ENCODE peak calls at places on chromosomes 16 and 17, in ten cellular contexts. H is PC-3; T is body of pancreas; N is fibroblast of lung; P is testis; D is CD4-positive, CD25-positive, alpha-beta regulatory T cell; K is colonic mucosa; S is adipocyte; J is mesendoderm; G is ascending aorta. R is an unnamed sample.

GRCh38 chr16:4496305-4496704 is 20.1 kb downstream of the HMOX2 start:
- DNase-seq in P (no peak), T (no peak), J (peak; percentile 38), G (no peak), N (peak; percentile 42), D (no peak), H (peak; percentile 60), K (no peak), S (peak; percentile 25), R (no peak)

GRCh38 chr17:49045376-49045775 is 48.2 kb downstream of the IGF2BP1 start:
- DNase-seq in H (peak; percentile 67), P (no peak), N (no peak), D (no peak), T (no peak), G (no peak), K (no peak), S (no peak), J (no peak), R (no peak)

GRCh38 chr17:78571329-78571728 is 5.9 kb downstream of the DNAH17 start:
- DNase-seq in T (no peak), K (no peak), J (no peak), H (no peak), N (no peak), G (no peak), P (no peak), S (no peak), D (no peak), R (no peak)

GRCh38 chr17:20253323-20253722 is 214.0 kb downstream of the LGALS9B start:
- DNase-seq in J (no peak), G (no peak), N (no peak), S (no peak), P (no peak), T (no peak), K (no peak), D (no peak), H (no peak), R (no peak)

GRCh38 chr17:40019140-40019991 is 4.1 kb downstream of the CSF3 start:
- DNase-seq in D (no peak), N (peak; percentile 86), H (no peak), G (no peak), J (peak; percentile 27), K (no peak), T (peak; percentile 31), S (no peak), P (peak; percentile 40), R (no peak)

GRCh38 chr17:5201011-5201410 is 9.3 kb upstream of the ZNF594 start:
- DNase-seq in P (no peak), S (no peak), N (no peak), T (no peak), K (no peak), H (no peak), D (no peak), J (no peak), G (no peak), R (no peak)

GRCh38 chr16:67666538-67667433 is at the start of the genes C16orf86 and ENKD1:
- DNase-seq in S (peak; percentile 78), T (peak; percentile 91), H (peak; percentile 46), G (peak; percentile 91), P (peak; percentile 90), N (peak; percentile 76), K (peak; percentile 83), J (peak; percentile 91), D (peak; percentile 79), R (peak; percentile 95)

GRCh38 chr16:71637398-71637797 is 11.4 kb downstream of the MARVELD3 start:
- DNase-seq in K (no peak), N (no peak), H (no peak), G (no peak), D (no peak), T (no peak), P (no peak), J (peak; percentile 97), S (peak; percentile 67), R (no peak)

GRCh38 chr17:46136820-46137219 is 56.4 kb downstream of the KANSL1 start:
- DNase-seq in H (no peak), S (peak; percentile 52), G (no peak), K (no peak), T (no peak), J (no peak), D (no peak), N (no peak), P (no peak), R (no peak)

GRCh38 chr17:46135879-46136562 is 57.2 kb downstream of the KANSL1 start:
- DNase-seq in H (no peak), G (no peak), J (no peak), D (no peak), K (no peak), T (no peak), P (no peak), N (no peak), S (no peak), R (no peak)

GRCh38 chr17:46140645-46141197 is 52.5 kb downstream of the KANSL1 start:
- DNase-seq in D (no peak), J (no peak), S (no peak), P (no peak), H (no peak), G (no peak), N (no peak), K (no peak), T (no peak), R (peak; percentile 56)

GRCh38 chr17:46139365-46140210 is 53.6 kb downstream of the KANSL1 start:
- DNase-seq in P (no peak), S (no peak), G (no peak), K (no peak), H (peak; percentile 52), J (no peak), N (no peak), T (no peak), D (no peak), R (peak; percentile 73)

DNA sequence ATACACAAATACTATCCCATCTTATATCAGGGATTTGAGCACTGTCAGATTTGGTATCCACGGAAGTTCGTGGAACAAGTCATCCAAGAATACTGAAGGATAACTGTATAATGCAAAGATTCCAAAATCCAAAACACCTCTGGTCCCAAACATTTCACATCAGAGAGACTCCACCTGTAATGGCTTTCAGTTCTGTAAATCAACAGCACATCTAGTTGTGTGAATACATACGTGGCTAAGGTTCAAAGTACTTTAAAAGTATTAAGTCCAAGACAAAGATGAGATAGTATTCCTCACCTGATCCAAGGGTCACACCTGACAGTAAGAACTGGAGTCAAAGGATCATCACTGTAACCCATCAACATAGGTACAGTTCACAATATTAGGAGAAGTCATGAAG is 54.8 kb downstream of the KANSL1 start:
- DNase-seq in H (no peak), N (no peak), D (no peak), G (no peak), K (no peak), T (no peak), P (no peak), J (no peak), S (no peak), R (no peak)
- H3K4me1 ChIP-seq in H (peaks cover 22% of the 10 kb centered on the region), N (peaks cover 3% of the 10 kb centered on the region), D (peaks cover 81% of the 10 kb centered on the region), G (no peaks in the 10 kb centered on the region), K (peaks cover 8% of the 10 kb centered on the region), T (peaks cover 71% of the 10 kb centered on the region), P (no peaks in the 10 kb centered on the region), J (no peaks in the 10 kb centered on the region), S (peaks cover 47% of the 10 kb centered on the region), R (peaks cover 87% of the 10 kb centered on the region)

GRCh38 chr17:16212793-16213192 is 2.5 kb downstream of the NCOR1 start:
- DNase-seq in K (peak; percentile 46), N (no peak), H (no peak), S (no peak), P (no peak), T (no peak), G (no peak), J (no peak), D (no peak), R (no peak)
- H3K4me1 ChIP-seq in K (no peaks in the 10 kb centered on the region), N (peaks cover 3% of the 10 kb centered on the region), H (peaks cover 25% of the 10 kb centered on the region), S (peaks cover 38% of the 10 kb centered on the region), P (peaks cover 13% of the 10 kb centered on the region), T (peaks cover 41% of the 10 kb centered on the region), G (no peaks in the 10 kb centered on the region), J (peaks cover 2% of the 10 kb centered on the region), D (peaks cover 57% of the 10 kb centered on the region), R (peaks cover 26% of the 10 kb centered on the region)

GRCh38 chr16:46828943-46829342 is 2.0 kb downstream of the C16orf87 start:
- DNase-seq in S (no peak), G (no peak), T (no peak), D (no peak), J (no peak), N (no peak), P (no peak), K (no peak), H (no peak), R (no peak)

GRCh38 chr16:46828292-46828691 is 2.7 kb downstream of the C16orf87 start:
- DNase-seq in T (no peak), K (no peak), S (no peak), G (no peak), N (no peak), D (no peak), J (no peak), P (no peak), H (no peak), R (no peak)

GRCh38 chr16:46832757-46833464 is 1.9 kb upstream of the C16orf87 start:
- DNase-seq in D (no peak), S (no peak), N (no peak), H (no peak), K (no peak), P (no peak), J (no peak), G (no peak), T (no peak), R (no peak)

GRCh38 chr16:46830902-46831647 is at the start of gene C16orf87:
- DNase-seq in P (peak; percentile 96), T (peak; percentile 94), H (peak; percentile 86), J (peak; percentile 95), K (peak; percentile 93), G (peak; percentile 94), D (peak; percentile 90), S (peak; percentile 97), N (peak; percentile 93), R (peak; percentile 98)

DNA sequence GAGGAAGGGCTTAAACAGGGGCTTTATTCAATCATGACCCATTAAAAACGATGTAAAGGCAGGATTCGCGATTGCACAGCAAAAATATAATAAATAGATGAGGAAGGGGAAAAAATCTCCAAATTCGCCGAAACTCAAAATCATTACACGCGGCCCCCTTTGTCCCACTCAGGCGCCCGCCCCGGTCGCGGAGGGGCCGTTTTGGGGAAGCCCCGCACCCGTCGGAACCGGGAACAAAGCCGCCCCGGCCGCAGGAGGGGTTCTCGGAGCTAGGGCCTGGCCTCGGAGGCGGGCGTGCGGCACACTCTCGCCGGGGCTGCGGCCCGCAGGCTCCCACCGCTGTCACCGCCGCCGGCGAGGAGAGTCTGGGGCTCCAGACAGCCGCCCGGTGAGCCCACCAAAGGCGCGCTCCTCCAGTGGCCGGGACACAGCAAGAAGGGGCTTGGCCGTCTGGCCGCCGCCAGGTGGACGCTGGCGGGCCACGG is 521 bp downstream of the C16orf87 start:
- DNase-seq in S (peak; percentile 69), T (peak; percentile 50), N (no peak), G (peak; percentile 64), K (peak; percentile 54), P (peak; percentile 35), J (peak; percentile 50), D (peak; percentile 26), H (peak; percentile 5), R (peak; percentile 75)
- H3K4me1 ChIP-seq in S (peaks cover 19% of the 10 kb centered on the region), T (peaks cover 12% of the 10 kb centered on the region), N (peaks cover 6% of the 10 kb centered on the region), G (peaks cover 2% of the 10 kb centered on the region), K (no peaks in the 10 kb centered on the region), P (peaks cover 8% of the 10 kb centered on the region), J (no peaks in the 10 kb centered on the region), D (peaks cover 37% of the 10 kb centered on the region), H (peaks cover 11% of the 10 kb centered on the region), R (peaks cover 70% of the 10 kb centered on the region)

DNA sequence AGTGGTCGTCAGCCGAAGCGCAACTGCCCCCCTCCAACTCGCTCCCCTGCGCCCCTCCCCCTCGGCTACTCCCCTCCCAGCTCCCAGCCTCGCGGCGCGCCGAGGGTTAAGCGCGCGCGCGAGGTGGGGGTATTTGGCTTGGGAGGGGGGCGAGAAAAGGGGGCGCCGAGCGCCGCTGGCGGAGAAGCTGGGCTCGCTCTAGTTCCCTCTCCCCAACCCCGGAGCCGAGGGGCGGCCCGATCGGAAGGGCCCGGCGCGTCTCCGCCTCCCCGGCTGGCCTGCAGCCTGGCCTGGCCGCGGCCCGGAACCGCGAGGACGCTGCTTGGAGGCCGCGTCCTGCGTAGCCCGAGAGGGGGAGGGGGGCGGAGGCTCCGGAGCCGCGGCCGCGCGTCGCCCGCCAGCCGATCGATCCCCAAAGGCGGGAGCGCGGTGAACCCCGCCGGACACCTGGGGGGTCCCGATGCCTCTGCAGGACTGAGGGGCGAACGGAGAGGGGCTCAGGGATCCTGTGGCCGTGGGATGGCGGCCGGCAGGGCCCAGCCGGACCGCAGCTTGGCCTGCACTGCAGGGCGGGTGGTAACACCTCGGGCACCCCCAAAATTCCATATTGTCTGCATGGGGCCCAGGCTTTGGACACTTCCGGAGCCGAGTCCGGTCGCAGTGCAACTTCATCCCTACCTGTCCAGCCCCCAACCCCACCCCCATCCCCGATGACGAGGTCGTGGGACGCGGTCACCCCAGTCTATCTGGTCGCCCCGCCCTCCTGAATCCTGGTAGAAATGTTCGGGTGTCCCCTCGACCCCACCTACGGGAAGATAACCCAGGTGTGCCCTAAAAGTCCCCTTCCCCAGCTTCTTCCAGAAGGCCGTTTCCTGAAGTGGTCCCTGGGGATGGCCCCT is 4.9 kb upstream of the CBX4 start:
- DNase-seq in G (no peak), P (peak; percentile 65), D (no peak), J (no peak), T (peak; percentile 78), S (peak; percentile 85), K (peak; percentile 53), N (peak; percentile 68), H (peak; percentile 68), R (no peak)
- H3K4me1 ChIP-seq in G (peaks cover 15% of the 10 kb centered on the region), P (peaks cover 26% of the 10 kb centered on the region), D (peaks cover 59% of the 10 kb centered on the region), J (no peaks in the 10 kb centered on the region), T (peaks cover 60% of the 10 kb centered on the region), S (peaks cover 18% of the 10 kb centered on the region), K (peaks cover 40% of the 10 kb centered on the region), N (peaks cover 4% of the 10 kb centered on the region), H (peaks cover 30% of the 10 kb centered on the region), R (no peaks in the 10 kb centered on the region)

R was measured in Karpas-422.